ENCODE peak calls at places on chromosome 5, in five cellular contexts. S is brain microvascular endothelial cell, G is DMS153, X is AG04450, U is activated T-cell treated with anti-CD3 and anti-CD28 coated beads for 24 hours. B is an unnamed sample.

GRCh38 chr5:138632900-138633489 is 57.8 kb upstream of the HSPA9 start:
- DNase-seq in X (peak; percentile 39), S (peak; percentile 75), U (no peak), G (no peak), B (peak; percentile 99)

GRCh38 chr5:177509991-177510566 is 453 bp upstream of the DOK3 start:
- DNase-seq in G (no peak), X (no peak), S (no peak), U (no peak), B (no peak)

GRCh38 chr5:116370886-116371285 is 203.7 kb downstream of the SEMA6A start:
- DNase-seq in G (no peak), U (no peak), S (no peak), X (no peak), B (no peak)

GRCh38 chr5:142810081-142810480 is 39.9 kb downstream of the ARHGAP26 start:
- DNase-seq in X (no peak), S (no peak), G (no peak), U (no peak), B (no peak)

GRCh38 chr5:160520609-160521391 is 99.1 kb downstream of the PTTG1 start:
- DNase-seq in U (no peak), X (no peak), S (no peak), G (no peak), B (no peak)

GRCh38 chr5:53321073-53321472 is 159.4 kb upstream of the FST start:
- DNase-seq in S (no peak), X (no peak), G (no peak), U (no peak), B (no peak)

GRCh38 chr5:179132586-179133355 is 72.6 kb downstream of the ZNF354C start:
- DNase-seq in S (no peak), U (no peak), G (no peak), X (no peak), B (no peak)

GRCh38 chr5:132916086-132916485 is 42.6 kb downstream of the LEAP2 start:
- DNase-seq in X (no peak), U (no peak), S (no peak), G (no peak), B (no peak)

GRCh38 chr5:19104963-19105362 is 883.0 kb downstream of the CDH18 start:
- DNase-seq in U (no peak), G (no peak), X (no peak), S (no peak), B (no peak)

GRCh38 chr5:169020102-169020501 is 280.8 kb downstream of the SLIT3 start:
- DNase-seq in G (no peak), U (no peak), S (peak; percentile 26), X (no peak), B (peak; percentile 75)

B was measured in mesendoderm.